ENCODE peak calls at places on chromosome 7, in six cellular contexts. One of them, this sample, is unnamed.

GRCh38 chr7:31104361-31105255 is 52.5 kb downstream of the ADCYAP1R1 start:
- DNase-seq in dorsolateral prefrontal cortex: no peak
- DNase-seq in stimulated activated CD8-positive, alpha-beta memory T cell treated with anti-CD3 and anti-CD28 coated beads, Interleukin-15, amount 100 ng/mL, for 4 hours: no peak
- DNase-seq in mesothelial cell of epicardium: no peak
- DNase-seq in lower lobe of right lung: no peak
- DNase-seq in heart right ventricle: no peak
- DNase-seq in this sample: no peak

GRCh38 chr7:132996581-132997242 is 85.2 kb downstream of the CHCHD3 start:
- DNase-seq in dorsolateral prefrontal cortex: no peak
- DNase-seq in stimulated activated CD8-positive, alpha-beta memory T cell treated with anti-CD3 and anti-CD28 coated beads, Interleukin-15, amount 100 ng/mL, for 4 hours: no peak
- DNase-seq in mesothelial cell of epicardium: no peak
- DNase-seq in lower lobe of right lung: no peak
- DNase-seq in heart right ventricle: no peak
- DNase-seq in this sample: no peak

GRCh38 chr7:115009736-115010435 is 88.0 kb downstream of the MDFIC start:
- DNase-seq in dorsolateral prefrontal cortex: no peak
- DNase-seq in stimulated activated CD8-positive, alpha-beta memory T cell treated with anti-CD3 and anti-CD28 coated beads, Interleukin-15, amount 100 ng/mL, for 4 hours: no peak
- DNase-seq in mesothelial cell of epicardium: no peak
- DNase-seq in lower lobe of right lung: no peak
- DNase-seq in heart right ventricle: no peak
- DNase-seq in this sample: no peak

GRCh38 chr7:12389089-12389700 is 14.5 kb downstream of the VWDE start:
- DNase-seq in dorsolateral prefrontal cortex: peak; percentile 6
- DNase-seq in stimulated activated CD8-positive, alpha-beta memory T cell treated with anti-CD3 and anti-CD28 coated beads, Interleukin-15, amount 100 ng/mL, for 4 hours: no peak
- DNase-seq in mesothelial cell of epicardium: no peak
- DNase-seq in lower lobe of right lung: no peak
- DNase-seq in heart right ventricle: no peak
- DNase-seq in this sample: peak; percentile 44

GRCh38 chr7:17710312-17710711 is 230.0 kb downstream of the SNX13 start:
- DNase-seq in dorsolateral prefrontal cortex: no peak
- DNase-seq in stimulated activated CD8-positive, alpha-beta memory T cell treated with anti-CD3 and anti-CD28 coated beads, Interleukin-15, amount 100 ng/mL, for 4 hours: no peak
- DNase-seq in mesothelial cell of epicardium: no peak
- DNase-seq in lower lobe of right lung: no peak
- DNase-seq in heart right ventricle: no peak
- DNase-seq in this sample: no peak

GRCh38 chr7:157613575-157614322 is 276.9 kb downstream of the DNAJB6 start:
- DNase-seq in dorsolateral prefrontal cortex: no peak
- DNase-seq in stimulated activated CD8-positive, alpha-beta memory T cell treated with anti-CD3 and anti-CD28 coated beads, Interleukin-15, amount 100 ng/mL, for 4 hours: no peak
- DNase-seq in mesothelial cell of epicardium: no peak
- DNase-seq in lower lobe of right lung: no peak
- DNase-seq in heart right ventricle: no peak
- DNase-seq in this sample: no peak

GRCh38 chr7:99588868-99589267 is 9.2 kb upstream of the TMEM225B start:
- DNase-seq in dorsolateral prefrontal cortex: no peak
- DNase-seq in stimulated activated CD8-positive, alpha-beta memory T cell treated with anti-CD3 and anti-CD28 coated beads, Interleukin-15, amount 100 ng/mL, for 4 hours: no peak
- DNase-seq in mesothelial cell of epicardium: no peak
- DNase-seq in lower lobe of right lung: no peak
- DNase-seq in heart right ventricle: no peak
- DNase-seq in this sample: no peak

GRCh38 chr7:159272739-159273138 is 128.1 kb upstream of the VIPR2 start:
- DNase-seq in dorsolateral prefrontal cortex: no peak
- DNase-seq in stimulated activated CD8-positive, alpha-beta memory T cell treated with anti-CD3 and anti-CD28 coated beads, Interleukin-15, amount 100 ng/mL, for 4 hours: no peak
- DNase-seq in mesothelial cell of epicardium: no peak
- DNase-seq in lower lobe of right lung: no peak
- DNase-seq in heart right ventricle: no peak
- DNase-seq in this sample: no peak

GRCh38 chr7:91784469-91784868 is 96.0 kb downstream of the MTERF1 start:
- DNase-seq in dorsolateral prefrontal cortex: no peak
- DNase-seq in stimulated activated CD8-positive, alpha-beta memory T cell treated with anti-CD3 and anti-CD28 coated beads, Interleukin-15, amount 100 ng/mL, for 4 hours: no peak
- DNase-seq in mesothelial cell of epicardium: no peak
- DNase-seq in lower lobe of right lung: no peak
- DNase-seq in heart right ventricle: no peak
- DNase-seq in this sample: no peak

GRCh38 chr7:148815612-148816011 is 68.5 kb downstream of the EZH2 start:
- DNase-seq in dorsolateral prefrontal cortex: no peak
- DNase-seq in stimulated activated CD8-positive, alpha-beta memory T cell treated with anti-CD3 and anti-CD28 coated beads, Interleukin-15, amount 100 ng/mL, for 4 hours: no peak
- DNase-seq in mesothelial cell of epicardium: no peak
- DNase-seq in lower lobe of right lung: no peak
- DNase-seq in heart right ventricle: no peak
- DNase-seq in this sample: no peak

GRCh38 chr7:849145-849544 is 16.9 kb downstream of the SUN1 start:
- DNase-seq in dorsolateral prefrontal cortex: no peak
- DNase-seq in stimulated activated CD8-positive, alpha-beta memory T cell treated with anti-CD3 and anti-CD28 coated beads, Interleukin-15, amount 100 ng/mL, for 4 hours: no peak
- DNase-seq in mesothelial cell of epicardium: no peak
- DNase-seq in lower lobe of right lung: no peak
- DNase-seq in heart right ventricle: no peak
- DNase-seq in this sample: no peak

GRCh38 chr7:41702635-41703371 is at the start of gene INHBA:
- DNase-seq in dorsolateral prefrontal cortex: no peak
- DNase-seq in stimulated activated CD8-positive, alpha-beta memory T cell treated with anti-CD3 and anti-CD28 coated beads, Interleukin-15, amount 100 ng/mL, for 4 hours: no peak
- DNase-seq in mesothelial cell of epicardium: no peak
- DNase-seq in lower lobe of right lung: no peak
- DNase-seq in heart right ventricle: no peak
- DNase-seq in this sample: no peak

GRCh38 chr7:46909601-46910051 is 672.3 kb downstream of the TNS3 start:
- DNase-seq in dorsolateral prefrontal cortex: no peak
- DNase-seq in stimulated activated CD8-positive, alpha-beta memory T cell treated with anti-CD3 and anti-CD28 coated beads, Interleukin-15, amount 100 ng/mL, for 4 hours: no peak
- DNase-seq in mesothelial cell of epicardium: no peak
- DNase-seq in lower lobe of right lung: no peak
- DNase-seq in heart right ventricle: no peak
- DNase-seq in this sample: no peak

GRCh38 chr7:25098096-25099046 is 26.7 kb downstream of the CYCS start:
- DNase-seq in dorsolateral prefrontal cortex: peak; percentile 11
- DNase-seq in stimulated activated CD8-positive, alpha-beta memory T cell treated with anti-CD3 and anti-CD28 coated beads, Interleukin-15, amount 100 ng/mL, for 4 hours: peak; percentile 47
- DNase-seq in mesothelial cell of epicardium: peak; percentile 23
- DNase-seq in lower lobe of right lung: peak; percentile 61
- DNase-seq in heart right ventricle: peak; percentile 22
- DNase-seq in this sample: peak; percentile 57

GRCh38 chr7:106721816-106722785 is 61.1 kb upstream of the CCDC71L start:
- DNase-seq in dorsolateral prefrontal cortex: no peak
- DNase-seq in stimulated activated CD8-positive, alpha-beta memory T cell treated with anti-CD3 and anti-CD28 coated beads, Interleukin-15, amount 100 ng/mL, for 4 hours: no peak
- DNase-seq in mesothelial cell of epicardium: no peak
- DNase-seq in lower lobe of right lung: no peak
- DNase-seq in heart right ventricle: no peak
- DNase-seq in this sample: no peak

GRCh38 chr7:142443614-142444013 is 185.8 kb upstream of the PRSS58 start:
- DNase-seq in dorsolateral prefrontal cortex: no peak
- DNase-seq in stimulated activated CD8-positive, alpha-beta memory T cell treated with anti-CD3 and anti-CD28 coated beads, Interleukin-15, amount 100 ng/mL, for 4 hours: no peak
- DNase-seq in mesothelial cell of epicardium: no peak
- DNase-seq in lower lobe of right lung: no peak
- DNase-seq in heart right ventricle: no peak
- DNase-seq in this sample: no peak

GRCh38 chr7:47451851-47452205 is 130.1 kb downstream of the TNS3 start:
- DNase-seq in dorsolateral prefrontal cortex: no peak
- DNase-seq in stimulated activated CD8-positive, alpha-beta memory T cell treated with anti-CD3 and anti-CD28 coated beads, Interleukin-15, amount 100 ng/mL, for 4 hours: no peak
- DNase-seq in mesothelial cell of epicardium: no peak
- DNase-seq in lower lobe of right lung: no peak
- DNase-seq in heart right ventricle: no peak
- DNase-seq in this sample: no peak

GRCh38 chr7:133036290-133036689 is 45.6 kb downstream of the CHCHD3 start:
- DNase-seq in dorsolateral prefrontal cortex: no peak
- DNase-seq in stimulated activated CD8-positive, alpha-beta memory T cell treated with anti-CD3 and anti-CD28 coated beads, Interleukin-15, amount 100 ng/mL, for 4 hours: no peak
- DNase-seq in mesothelial cell of epicardium: no peak
- DNase-seq in lower lobe of right lung: no peak
- DNase-seq in heart right ventricle: no peak
- DNase-seq in this sample: no peak

GRCh38 chr7:101436226-101436745 is 73.6 kb downstream of the COL26A1 start:
- DNase-seq in dorsolateral prefrontal cortex: no peak
- DNase-seq in stimulated activated CD8-positive, alpha-beta memory T cell treated with anti-CD3 and anti-CD28 coated beads, Interleukin-15, amount 100 ng/mL, for 4 hours: no peak
- DNase-seq in mesothelial cell of epicardium: no peak
- DNase-seq in lower lobe of right lung: no peak
- DNase-seq in heart right ventricle: no peak
- DNase-seq in this sample: no peak

GRCh38 chr7:28107960-28108359 is 72.6 kb downstream of the JAZF1 start:
- DNase-seq in dorsolateral prefrontal cortex: no peak
- DNase-seq in stimulated activated CD8-positive, alpha-beta memory T cell treated with anti-CD3 and anti-CD28 coated beads, Interleukin-15, amount 100 ng/mL, for 4 hours: no peak
- DNase-seq in mesothelial cell of epicardium: no peak
- DNase-seq in lower lobe of right lung: no peak
- DNase-seq in heart right ventricle: no peak
- DNase-seq in this sample: no peak

GRCh38 chr7:114647518-114647917 is 232.9 kb downstream of the FOXP2 start:
- DNase-seq in dorsolateral prefrontal cortex: no peak
- DNase-seq in stimulated activated CD8-positive, alpha-beta memory T cell treated with anti-CD3 and anti-CD28 coated beads, Interleukin-15, amount 100 ng/mL, for 4 hours: no peak
- DNase-seq in mesothelial cell of epicardium: no peak
- DNase-seq in lower lobe of right lung: no peak
- DNase-seq in heart right ventricle: no peak
- DNase-seq in this sample: no peak

GRCh38 chr7:13352677-13353076 is 636.8 kb downstream of the ETV1 start:
- DNase-seq in dorsolateral prefrontal cortex: no peak
- DNase-seq in stimulated activated CD8-positive, alpha-beta memory T cell treated with anti-CD3 and anti-CD28 coated beads, Interleukin-15, amount 100 ng/mL, for 4 hours: no peak
- DNase-seq in mesothelial cell of epicardium: no peak
- DNase-seq in lower lobe of right lung: no peak
- DNase-seq in heart right ventricle: no peak
- DNase-seq in this sample: no peak

GRCh38 chr7:155466814-155467675 is 9.1 kb downstream of the EN2 start:
- DNase-seq in dorsolateral prefrontal cortex: peak; percentile 61
- DNase-seq in stimulated activated CD8-positive, alpha-beta memory T cell treated with anti-CD3 and anti-CD28 coated beads, Interleukin-15, amount 100 ng/mL, for 4 hours: no peak
- DNase-seq in mesothelial cell of epicardium: no peak
- DNase-seq in lower lobe of right lung: no peak
- DNase-seq in heart right ventricle: no peak
- DNase-seq in this sample: peak; percentile 25

GRCh38 chr7:1219516-1219915 is 13.2 kb upstream of the UNCX start:
- DNase-seq in dorsolateral prefrontal cortex: no peak
- DNase-seq in stimulated activated CD8-positive, alpha-beta memory T cell treated with anti-CD3 and anti-CD28 coated beads, Interleukin-15, amount 100 ng/mL, for 4 hours: no peak
- DNase-seq in mesothelial cell of epicardium: no peak
- DNase-seq in lower lobe of right lung: no peak
- DNase-seq in heart right ventricle: no peak
- DNase-seq in this sample: no peak